ENCODE peak calls at places on chromosomes 6 and 20, in six cellular contexts. U is neural progenitor cell, V is kidney, S is A673, C is heart right ventricle, J is stomach. M is an unnamed sample. For H3K4me1, the result is how much of the 10 kb centered on the place peaks cover.

GRCh38 chr6:129853996-129854711 is 7.0 kb downstream of the TMEM244 start:
- DNase-seq in S (peak), J (no peak), U (no peak), C (no peak), V (no peak), M (no peak)

GRCh38 chr6:63640062-63640461 is 4.5 kb downstream of the PHF3 start:
- DNase-seq in S (no peak), J (no peak), C (no peak), U (no peak), V (no peak), M (no peak)

GRCh38 chr20:38434310-38434741 is 802 bp downstream of the SNHG17 start:
- DNase-seq in C (no peak), V (peak), U (peak), S (peak), J (no peak), M (peak)

GRCh38 chr6:54717849-54718455 is 128.6 kb upstream of the FAM83B start:
- DNase-seq in V (no peak), U (peak), J (peak), S (peak), C (peak), M (no peak)

GRCh38 chr6:105522626-105523322 is 119.9 kb upstream of the PREP start:
- DNase-seq in V (no peak), S (no peak), J (no peak), U (no peak), C (no peak), M (no peak)

GRCh38 chr6:47256981-47257730 is 52.5 kb downstream of the TNFRSF21 start:
- DNase-seq in C (no peak), J (no peak), V (no peak), U (no peak), S (no peak), M (no peak)

GRCh38 chr6:52305385-52305784 is 20.8 kb upstream of the MCM3 start:
- DNase-seq in S (no peak), U (no peak), V (no peak), C (no peak), J (no peak), M (no peak)

GRCh38 chr6:28875348-28875747 is 48.4 kb downstream of the TRIM27 start:
- DNase-seq in J (no peak), S (no peak), V (no peak), U (no peak), C (no peak), M (no peak)

GRCh38 chr6:46626976-46627375 is 25.6 kb downstream of the CYP39A1 start:
- DNase-seq in U (no peak), S (no peak), V (no peak), C (no peak), J (no peak), M (no peak)

GRCh38 chr6:113068569-113068968 is 721.4 kb downstream of the RFPL4B start:
- DNase-seq in V (no peak), J (no peak), C (no peak), S (no peak), U (no peak), M (no peak)

GRCh38 chr6:132007474-132008190 is 56.5 kb upstream of the CCN2 start:
- DNase-seq in J (no peak), U (no peak), C (no peak), S (no peak), V (no peak), M (no peak)

GRCh38 chr6:1552296-1552761 is 57.4 kb upstream of the FOXC1 start:
- DNase-seq in J (no peak), C (no peak), V (no peak), S (peak), U (peak), M (no peak)

GRCh38 chr20:58342104-58342945 is 32.8 kb downstream of the RAB22A start:
- DNase-seq in S (peak), V (no peak), C (no peak), U (no peak), J (no peak), M (no peak)

GRCh38 chr20:17615645-17616479 is 46.0 kb downstream of the DSTN start:
- DNase-seq in C (no peak), U (no peak), J (peak), S (no peak), V (peak), M (peak)

GRCh38 chr6:129359811-129360787 is 349.9 kb downstream of the ARHGAP18 start:
- DNase-seq in C (no peak), J (no peak), U (no peak), S (no peak), V (no peak), M (no peak)

GRCh38 chr20:23361651-23362391 is at the start of gene GZF1:
- DNase-seq in U (peak), C (peak), V (peak), S (peak), J (peak), M (peak)
- H3K4me1 ChIP-seq in U (under half), C (half or more), V (under half), S (under half), J (under half), M (under half)

GRCh38 chr6:16725145-16725864 is 36.0 kb downstream of the ATXN1 start:
- DNase-seq in V (no peak), C (no peak), U (no peak), S (peak), J (no peak), M (no peak)
- H3K4me1 ChIP-seq in V (under half), C (half or more), U (under half), S (half or more), J (under half), M (under half)

DNA sequence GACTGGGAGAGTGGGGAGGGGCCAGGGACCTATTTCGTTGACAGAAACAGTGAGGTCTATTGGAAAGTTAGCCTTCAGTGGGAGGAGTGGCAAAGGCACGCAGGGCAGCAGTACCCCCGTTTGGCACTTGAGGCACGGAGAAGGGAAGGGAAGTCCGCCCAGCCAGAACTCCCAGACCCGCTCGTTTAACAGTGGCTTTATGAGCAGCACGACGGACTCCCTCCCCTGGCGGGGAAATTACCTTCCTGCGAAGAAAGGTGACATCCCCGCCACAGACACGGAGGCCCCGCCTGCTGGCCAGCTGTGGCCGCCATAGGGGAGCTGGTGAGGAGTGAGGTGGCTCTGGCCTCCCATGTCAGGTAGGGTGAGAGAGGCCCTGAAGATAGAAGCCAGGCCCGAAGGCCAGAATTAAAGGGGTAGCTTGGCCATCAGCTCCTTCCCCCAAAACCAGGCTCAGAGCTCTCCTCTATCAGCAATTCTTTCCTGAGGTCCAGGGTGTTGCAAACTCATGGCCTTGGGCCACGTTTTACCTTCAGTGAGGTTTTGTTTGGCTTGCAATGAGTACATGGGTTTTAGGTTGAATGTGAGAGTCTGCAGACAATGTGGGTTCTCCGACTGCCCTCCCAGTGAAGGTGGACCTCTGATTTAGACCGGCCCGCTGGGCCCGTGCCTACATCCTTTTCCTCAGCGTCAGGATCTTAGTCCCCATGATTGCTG is 123.7 kb downstream of the MRPL14 start:
- DNase-seq in V (peak), J (no peak), S (peak), U (peak), C (no peak), M (no peak)
- H3K4me1 ChIP-seq in V (under half), J (under half), S (half or more), U (under half), C (under half), M (under half)

GRCh38 chr6:99821164-99821563 is 172.9 kb downstream of the MCHR2 start:
- DNase-seq in U (no peak), S (no peak), J (no peak), V (no peak), C (no peak), M (peak)

GRCh38 chr6:99819853-99820252 is 174.2 kb downstream of the MCHR2 start:
- DNase-seq in C (no peak), U (no peak), V (no peak), J (no peak), S (no peak), M (no peak)

GRCh38 chr6:99814230-99814928 is 179.6 kb downstream of the MCHR2 start:
- DNase-seq in J (no peak), U (no peak), V (no peak), S (no peak), C (no peak), M (no peak)

GRCh38 chr6:99816795-99817194 is 177.2 kb downstream of the MCHR2 start:
- DNase-seq in U (no peak), V (no peak), S (no peak), J (no peak), C (no peak), M (no peak)

GRCh38 chr6:99818161-99818560 is 175.9 kb downstream of the MCHR2 start:
- DNase-seq in S (no peak), U (no peak), J (no peak), C (no peak), V (no peak), M (no peak)
- H3K4me1 ChIP-seq in S (under half), U (under half), J (under half), C (under half), V (under half), M (under half)

GRCh38 chr6:56246544-56246940 is 838 bp downstream of the COL21A1 start:
- DNase-seq in J (no peak), U (peak), V (no peak), S (no peak), C (no peak), M (no peak)

GRCh38 chr6:56244528-56245253 is 2.7 kb downstream of the COL21A1 start:
- DNase-seq in C (no peak), V (no peak), U (no peak), J (no peak), S (no peak), M (no peak)

GRCh38 chr6:56246941-56247653 is at the start of gene COL21A1:
- DNase-seq in C (peak), J (no peak), V (peak), S (peak), U (peak), M (no peak)

GRCh38 chr6:56247654-56248122 is 308 bp upstream of the COL21A1 start:
- DNase-seq in J (no peak), C (no peak), V (no peak), U (no peak), S (no peak), M (no peak)

DNA sequence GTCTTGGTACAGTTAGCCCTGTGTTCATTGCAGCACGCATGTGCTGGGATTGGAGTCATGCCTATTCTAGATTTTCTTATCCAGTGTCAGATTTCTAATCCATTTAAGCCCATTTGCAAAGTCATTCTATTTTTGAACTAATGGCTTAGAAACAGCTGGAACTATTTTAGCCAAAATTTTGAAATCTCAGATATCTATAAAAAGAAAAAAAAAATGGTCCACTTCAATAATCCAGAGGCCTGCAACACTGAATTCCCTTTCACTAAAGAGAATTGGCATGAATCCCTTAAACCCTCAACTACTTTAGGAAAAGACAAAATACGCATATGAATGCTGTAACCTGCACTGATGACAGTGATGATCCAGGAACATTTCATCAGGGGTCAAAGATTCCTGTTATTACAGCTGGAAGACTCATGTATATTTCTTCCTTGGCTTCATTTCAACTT is 1.5 kb downstream of the COL21A1 start:
- DNase-seq in C (no peak), V (no peak), U (no peak), J (no peak), S (peak), M (no peak)
- H3K4me1 ChIP-seq in C (under half), V (under half), U (under half), J (under half), S (half or more), M (under half)

DNA sequence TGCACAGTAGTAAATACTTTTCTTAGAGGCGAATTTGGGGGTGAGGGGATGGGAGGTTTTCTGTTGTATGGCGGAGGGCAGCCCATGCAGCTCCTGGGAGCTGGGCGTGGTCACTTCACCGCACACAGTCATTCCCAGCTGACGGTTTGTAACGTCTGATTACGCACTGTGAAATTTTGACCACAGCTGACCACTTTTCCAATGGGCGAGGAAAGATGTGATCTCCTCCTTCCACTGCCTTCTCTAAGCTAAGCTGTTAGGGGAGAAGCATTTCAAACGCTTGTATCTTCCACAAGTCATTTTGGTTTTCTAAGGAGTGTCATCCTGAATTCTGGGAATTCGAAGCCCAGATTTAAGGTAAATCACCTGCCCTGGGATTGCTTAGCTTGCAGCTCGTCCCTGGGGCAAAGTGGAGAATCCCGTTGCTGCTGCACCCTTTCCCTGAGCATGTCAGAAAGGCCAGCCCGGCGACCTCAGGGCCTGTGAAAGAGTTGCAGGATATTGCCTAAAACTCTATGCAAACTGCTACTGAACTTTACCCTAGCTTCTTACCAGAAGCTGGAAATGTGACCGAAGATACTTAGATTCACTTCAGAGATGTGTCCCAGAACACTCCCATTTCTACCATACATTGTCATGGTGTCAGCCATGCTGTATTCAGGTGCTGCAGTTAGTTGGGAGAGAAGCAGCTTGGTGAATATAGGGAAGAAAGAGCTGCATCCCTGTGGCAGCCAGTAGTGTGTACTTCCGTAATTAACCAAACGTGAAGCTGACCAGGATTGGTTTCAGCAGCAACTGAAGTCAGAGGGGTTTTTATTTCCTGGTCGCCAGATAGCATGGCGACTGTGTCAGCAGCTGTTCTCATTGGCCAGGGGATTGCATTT is 58.9 kb downstream of the RREB1 start:
- DNase-seq in U (no peak), S (no peak), J (no peak), C (no peak), V (no peak), M (no peak)
- H3K4me1 ChIP-seq in U (under half), S (half or more), J (half or more), C (half or more), V (half or more), M (half or more)

M was measured in Peyer's patch.